ENCODE peak calls at places on chromosomes 5 and 9, in eight cellular contexts. I, M, S, K, L, U, Z and Q are unnamed samples.

GRCh38 chr9:133989554-133990365 is 2.4 kb downstream of the VAV2 start:
- DNase-seq in S (no peak), U (no peak), L (no peak), K (no peak), I (no peak), M (no peak), Z (no peak), Q (no peak)

GRCh38 chr5:84028093-84028492 is 307.4 kb upstream of the HAPLN1 start:
- DNase-seq in L (no peak), K (no peak), Z (no peak), M (peak), S (no peak), I (no peak), U (no peak), Q (no peak)

GRCh38 chr9:111482656-111483418 is 1.3 kb downstream of the ECPAS start:
- DNase-seq in K (peak), U (peak), M (peak), L (peak), S (peak), I (peak), Z (peak), Q (peak)

GRCh38 chr5:148998174-148998797 is 64.6 kb downstream of the SH3TC2 start:
- DNase-seq in U (no peak), S (no peak), Z (no peak), I (no peak), M (peak), K (no peak), L (no peak), Q (no peak)

GRCh38 chr5:125634242-125634835 is 788.9 kb upstream of the GRAMD2B start:
- DNase-seq in M (no peak), U (no peak), S (no peak), I (no peak), K (no peak), Z (no peak), L (no peak), Q (no peak)

GRCh38 chr9:38091310-38092199 is 22.5 kb upstream of the SHB start:
- DNase-seq in M (no peak), U (no peak), Z (no peak), S (no peak), L (no peak), I (no peak), K (no peak), Q (no peak)

GRCh38 chr9:93126825-93127368 is 7.2 kb downstream of the NINJ1 start:
- DNase-seq in I (no peak), S (peak), U (no peak), K (no peak), M (peak), L (peak), Z (no peak), Q (no peak)

GRCh38 chr5:8060235-8061139 is 191.5 kb downstream of the MTRR start:
- DNase-seq in Z (no peak), U (no peak), S (no peak), I (no peak), K (no peak), M (no peak), L (no peak), Q (no peak)

GRCh38 chr9:88692837-88693236 is 157.9 kb downstream of the NXNL2 start:
- DNase-seq in S (no peak), I (no peak), U (no peak), M (no peak), K (no peak), L (no peak), Z (peak), Q (no peak)

GRCh38 chr9:84254972-84255371 is 85.6 kb downstream of the SLC28A3 start:
- DNase-seq in K (no peak), Z (no peak), U (no peak), I (no peak), S (no peak), L (peak), M (no peak), Q (no peak)

GRCh38 chr9:29625292-29625731 is 2052.0 kb upstream of the C9orf72 start:
- DNase-seq in I (no peak), M (no peak), L (no peak), K (no peak), U (no peak), Z (no peak), S (no peak), Q (no peak)

GRCh38 chr9:37293664-37294524 is 128.6 kb upstream of the GRHPR start:
- DNase-seq in U (no peak), M (peak), K (no peak), Z (no peak), S (no peak), I (no peak), L (no peak), Q (no peak)

GRCh38 chr9:93895535-93895934 is 59.6 kb downstream of the BARX1 start:
- DNase-seq in M (no peak), I (no peak), L (peak), K (no peak), S (peak), Z (no peak), U (peak), Q (no peak)

GRCh38 chr5:81779935-81780266 is 29.0 kb upstream of the SSBP2 start:
- DNase-seq in I (no peak), M (no peak), U (no peak), Z (no peak), K (no peak), S (no peak), L (no peak), Q (no peak)

GRCh38 chr5:73861313-73861978 is 235.4 kb downstream of the ARHGEF28 start:
- DNase-seq in U (no peak), I (no peak), M (peak), S (no peak), L (no peak), Z (no peak), K (no peak), Q (no peak)

GRCh38 chr5:179121667-179122111 is 61.5 kb downstream of the ZNF354C start:
- DNase-seq in L (no peak), S (peak), I (no peak), K (peak), U (peak), M (no peak), Z (no peak), Q (no peak)

GRCh38 chr5:62569466-62569865 is 9.2 kb upstream of the LRRC70 start:
- DNase-seq in M (peak), I (no peak), Z (no peak), S (no peak), U (no peak), L (no peak), K (no peak), Q (no peak)

GRCh38 chr5:42719034-42719433 is 37.6 kb upstream of the CCDC152 start:
- DNase-seq in K (no peak), U (no peak), I (no peak), M (no peak), Z (no peak), L (no peak), S (no peak), Q (no peak)

GRCh38 chr9:92094655-92095054 is 20.6 kb downstream of the SPTLC1 start:
- DNase-seq in U (no peak), L (no peak), S (no peak), I (no peak), M (no peak), Z (no peak), K (peak), Q (no peak)

GRCh38 chr5:143314123-143314522 is 89.4 kb downstream of the NR3C1 start:
- DNase-seq in U (no peak), S (no peak), M (no peak), I (no peak), Z (no peak), L (no peak), K (no peak), Q (no peak)

GRCh38 chr9:94779101-94779500 is 52.6 kb downstream of the AOPEP start:
- DNase-seq in U (no peak), K (no peak), I (no peak), Z (no peak), M (no peak), L (no peak), S (no peak), Q (no peak)

GRCh38 chr9:20553750-20554149 is 68.5 kb downstream of the MLLT3 start:
- DNase-seq in U (no peak), I (no peak), M (no peak), K (no peak), S (no peak), L (no peak), Z (no peak), Q (no peak)

GRCh38 chr9:109092587-109092986 is 27.2 kb downstream of the TMEM245 start:
- DNase-seq in K (no peak), S (no peak), U (no peak), M (no peak), L (no peak), Z (no peak), I (no peak), Q (no peak)

GRCh38 chr9:126461029-126461428 is 134.4 kb downstream of the MVB12B start:
- DNase-seq in I (no peak), S (peak), M (no peak), K (no peak), Z (no peak), L (no peak), U (peak), Q (no peak)

GRCh38 chr9:126462617-126463016 is 136.0 kb downstream of the MVB12B start:
- DNase-seq in I (no peak), M (no peak), L (no peak), Z (no peak), U (peak), S (no peak), K (no peak), Q (no peak)

GRCh38 chr9:126459965-126460843 is 133.6 kb downstream of the MVB12B start:
- DNase-seq in L (no peak), I (no peak), S (peak), K (no peak), U (peak), Z (no peak), M (no peak), Q (no peak)

GRCh38 chr9:126463426-126463825 is 136.8 kb downstream of the MVB12B start:
- DNase-seq in I (no peak), U (peak), L (no peak), K (no peak), Z (no peak), M (no peak), S (peak), Q (no peak)

GRCh38 chr9:126461608-126462007 is 135.0 kb downstream of the MVB12B start:
- DNase-seq in U (peak), S (peak), I (no peak), M (no peak), Z (no peak), L (no peak), K (no peak), Q (no peak)
- H3K27ac ChIP-seq in U (no peak), S (no peak), I (no peak), M (no peak), Z (no peak), L (no peak), K (no peak), Q (no peak)

DNA sequence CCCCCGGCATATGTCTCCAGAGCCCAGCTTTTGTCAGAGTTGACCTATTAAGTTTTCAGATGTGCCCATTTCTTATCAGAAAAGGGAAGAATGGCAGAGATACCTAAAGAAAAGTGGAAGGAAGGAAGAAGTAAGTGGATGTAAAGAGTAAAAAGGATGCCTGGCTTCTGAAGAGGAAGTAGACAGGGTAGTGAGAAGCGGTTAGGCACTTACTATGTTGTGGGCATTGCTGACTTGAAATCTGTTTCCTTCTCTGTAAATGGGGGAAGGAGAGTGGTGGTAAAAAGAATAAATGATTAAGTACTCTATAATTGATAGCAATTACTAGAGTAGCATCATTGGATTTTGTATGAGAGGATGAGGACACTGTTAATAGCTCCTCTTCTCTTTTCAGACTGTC is 9.9 kb downstream of the ANP32B start:
- DNase-seq in M (no peak), L (no peak), I (no peak), Z (no peak), K (no peak), U (no peak), S (no peak), Q (no peak)
- H3K27ac ChIP-seq in M (no peak), L (no peak), I (peak), Z (no peak), K (peak), U (no peak), S (no peak), Q (no peak)

GRCh38 chr5:96142184-96142781 is 180.6 kb upstream of the ELL2 start:
- DNase-seq in L (no peak), M (no peak), I (no peak), U (no peak), Z (no peak), S (no peak), K (no peak), Q (no peak)

GRCh38 chr5:96140496-96140895 is 178.8 kb upstream of the ELL2 start:
- DNase-seq in Z (no peak), L (no peak), M (no peak), K (no peak), I (no peak), U (no peak), S (no peak), Q (no peak)

GRCh38 chr5:96142786-96143434 is 181.3 kb upstream of the ELL2 start:
- DNase-seq in I (no peak), M (peak), K (no peak), S (no peak), L (no peak), U (no peak), Z (no peak), Q (no peak)

GRCh38 chr5:96140084-96140483 is 178.4 kb upstream of the ELL2 start:
- DNase-seq in L (no peak), S (no peak), I (no peak), U (no peak), M (no peak), Z (no peak), K (no peak), Q (no peak)

DNA sequence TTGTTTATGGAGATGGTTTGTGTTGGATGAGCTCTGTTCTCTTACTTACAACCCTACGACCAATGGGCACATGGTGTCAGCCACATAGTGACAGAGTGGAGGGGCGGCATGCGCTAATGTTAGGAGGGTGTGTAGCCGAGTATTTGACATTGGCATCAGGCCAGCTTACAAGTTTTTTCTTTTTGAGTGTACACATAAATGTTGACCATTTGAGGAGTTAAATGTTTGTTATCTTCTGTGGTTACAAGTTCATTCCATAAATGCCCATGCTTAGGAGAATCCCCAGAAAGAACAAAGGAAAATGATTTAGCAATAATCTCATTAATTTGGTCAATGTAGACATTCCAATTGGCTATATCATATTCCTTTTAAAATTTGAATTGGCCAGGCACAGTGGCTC is 180.1 kb upstream of the ELL2 start:
- DNase-seq in S (no peak), M (peak), I (no peak), K (no peak), L (no peak), U (no peak), Z (no peak), Q (no peak)
- H3K27ac ChIP-seq in S (no peak), M (no peak), I (no peak), K (no peak), L (no peak), U (no peak), Z (no peak), Q (no peak)

GRCh38 chr9:136802321-136802720 is 5.4 kb upstream of the RABL6 start:
- DNase-seq in L (peak), M (no peak), K (no peak), Z (no peak), U (no peak), S (no peak), I (no peak), Q (no peak)

GRCh38 chr9:136796238-136796774 is at the start of gene CCDC183:
- DNase-seq in U (no peak), L (peak), I (no peak), M (no peak), S (no peak), K (no peak), Z (no peak), Q (no peak)

GRCh38 chr9:136799079-136799853 is 3.1 kb downstream of the CCDC183 start:
- DNase-seq in M (peak), U (no peak), L (peak), K (no peak), I (no peak), Z (no peak), S (no peak), Q (no peak)

GRCh38 chr9:136799854-136800657 is 3.9 kb downstream of the CCDC183 start:
- DNase-seq in Z (peak), U (peak), M (peak), K (peak), I (peak), L (peak), S (no peak), Q (no peak)

DNA sequence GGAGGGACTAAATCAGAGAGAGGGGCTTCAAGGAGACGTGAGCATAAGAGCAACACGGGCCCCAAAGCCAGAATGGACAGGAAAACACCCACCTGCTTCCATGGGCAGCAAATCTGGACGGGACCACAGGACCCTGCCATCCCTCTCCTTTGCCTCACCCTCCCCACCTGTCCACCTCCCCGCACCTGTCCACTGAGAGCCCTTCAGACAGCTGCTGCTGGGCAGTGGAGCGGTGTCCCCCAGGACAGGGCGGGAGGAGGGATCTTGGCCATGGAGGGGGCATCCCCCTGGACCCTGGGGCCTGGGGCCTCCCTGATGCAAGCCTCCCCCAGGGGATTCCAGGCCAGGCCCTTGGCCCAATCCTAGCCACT is 2.6 kb downstream of the CCDC183 start:
- DNase-seq in S (no peak), K (no peak), M (no peak), U (no peak), L (no peak), Z (no peak), I (no peak), Q (no peak)
- H3K27ac ChIP-seq in S (no peak), K (no peak), M (peak), U (no peak), L (peak), Z (no peak), I (no peak), Q (no peak)

GRCh38 chr9:120863833-120864232 is 13.2 kb downstream of the PHF19 start:
- DNase-seq in U (no peak), K (no peak), L (no peak), Z (no peak), I (no peak), M (no peak), S (peak), Q (no peak)
- H3K27ac ChIP-seq in U (no peak), K (no peak), L (no peak), Z (no peak), I (no peak), M (no peak), S (no peak), Q (no peak)

GRCh38 chr5:36606052-36606436 is 362 bp upstream of the SLC1A3 start:
- DNase-seq in M (no peak), K (no peak), U (no peak), Z (no peak), I (no peak), S (no peak), L (no peak), Q (no peak)
- H3K27ac ChIP-seq in M (no peak), K (no peak), U (peak), Z (peak), I (no peak), S (peak), L (peak), Q (peak)

DNA sequence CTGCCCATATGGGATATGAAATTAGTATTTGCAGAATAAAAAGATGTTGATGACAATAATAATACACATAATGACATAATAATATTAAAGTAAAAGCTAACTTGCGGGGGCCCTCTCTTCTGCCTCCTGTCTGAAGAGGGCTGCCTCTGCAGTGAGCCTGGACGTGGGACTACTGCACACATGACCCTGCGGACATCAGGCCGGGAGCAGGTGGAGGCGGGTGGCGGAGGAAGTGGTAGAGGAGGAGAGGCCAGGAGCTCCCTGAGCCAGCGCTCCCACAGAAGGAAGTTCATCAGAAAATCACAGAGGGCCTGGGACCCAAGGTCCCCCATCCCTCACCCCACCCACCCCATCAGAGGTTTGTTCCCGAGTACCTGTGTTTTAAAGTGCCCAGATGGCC is 60.5 kb downstream of the ROPN1L start:
- DNase-seq in I (no peak), K (no peak), S (no peak), Z (no peak), M (no peak), L (no peak), U (no peak), Q (no peak)
- H3K27ac ChIP-seq in I (no peak), K (no peak), S (no peak), Z (no peak), M (no peak), L (no peak), U (no peak), Q (no peak)

GRCh38 chr9:115122937-115123336 is 5.0 kb upstream of the TNC start:
- DNase-seq in Z (no peak), U (no peak), K (no peak), M (no peak), S (no peak), L (no peak), I (no peak), Q (no peak)

GRCh38 chr9:115121140-115121710 is 3.3 kb upstream of the TNC start:
- DNase-seq in K (no peak), L (no peak), U (no peak), M (no peak), Z (no peak), I (no peak), S (no peak), Q (no peak)

GRCh38 chr9:115127191-115127817 is 9.3 kb upstream of the TNC start:
- DNase-seq in L (no peak), I (no peak), U (no peak), M (peak), K (no peak), S (no peak), Z (peak), Q (no peak)

GRCh38 chr9:115126406-115126805 is 8.4 kb upstream of the TNC start:
- DNase-seq in U (no peak), S (no peak), Z (no peak), L (no peak), M (no peak), I (no peak), K (no peak), Q (no peak)
- H3K27ac ChIP-seq in U (no peak), S (no peak), Z (no peak), L (no peak), M (no peak), I (no peak), K (no peak), Q (no peak)

DNA sequence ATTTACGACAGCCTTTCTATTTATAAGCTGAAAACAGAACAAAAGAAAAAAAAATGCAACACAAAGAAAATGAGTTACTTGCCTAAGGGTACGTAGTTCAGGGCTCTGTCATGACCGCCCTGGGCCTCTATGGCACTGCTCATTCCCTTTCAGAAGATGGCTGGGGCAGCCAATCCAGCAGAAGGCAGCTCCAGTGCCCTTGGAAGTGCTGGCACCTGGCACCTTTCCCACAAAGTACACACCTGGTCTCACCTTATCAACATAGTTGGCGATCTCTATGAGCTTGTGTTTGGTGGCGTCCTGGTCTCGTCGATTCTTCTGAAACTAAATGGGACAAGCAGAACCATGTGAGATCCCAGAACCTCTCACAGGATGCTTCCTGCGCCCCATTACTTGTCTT is 53.2 kb downstream of the NIPAL4 start:
- DNase-seq in L (peak), M (no peak), K (no peak), S (peak), Z (no peak), I (no peak), U (no peak), Q (no peak)
- H3K27ac ChIP-seq in L (no peak), M (no peak), K (no peak), S (peak), Z (no peak), I (no peak), U (no peak), Q (no peak)